ENCODE peak calls at places on chromosomes 2 and 18, in seven cellular contexts. Q is mesendoderm; V is heart right ventricle; N is CD8-positive, alpha-beta T cell; S is HFF-Myc; A is heart left ventricle; T is AG10803. L is an unnamed sample.

GRCh38 chr2:137947714-137948336 is 16.4 kb upstream of the HNMT start:
- DNase-seq in Q (peak; percentile 74), S (no peak), T (peak; percentile 76), N (no peak), V (peak; percentile 69), A (peak; percentile 70), L (no peak)

GRCh38 chr18:61502472-61502871 is 169.2 kb downstream of the CDH20 start:
- DNase-seq in V (peak; percentile 44), S (peak; percentile 35), N (no peak), Q (peak; percentile 63), T (peak; percentile 63), A (no peak), L (no peak)

GRCh38 chr2:219485201-219485580 is 13.5 kb upstream of the GMPPA start:
- DNase-seq in Q (no peak), A (no peak), V (no peak), N (no peak), T (no peak), S (no peak), L (no peak)

GRCh38 chr2:129004485-129004884 is 685.8 kb upstream of the HS6ST1 start:
- DNase-seq in V (no peak), Q (no peak), N (no peak), S (no peak), A (no peak), T (no peak), L (no peak)

GRCh38 chr2:72572501-72572900 is 253.3 kb downstream of the EXOC6B start:
- DNase-seq in V (no peak), Q (peak; percentile 93), A (no peak), T (peak; percentile 75), S (no peak), N (no peak), L (no peak)

GRCh38 chr2:240467659-240468299 is 32.3 kb downstream of the GPC1 start:
- DNase-seq in T (no peak), S (no peak), Q (no peak), V (no peak), N (no peak), A (peak; percentile 22), L (no peak)

GRCh38 chr2:240522406-240522805 is 35.4 kb downstream of the ANKMY1 start:
- DNase-seq in T (no peak), A (no peak), Q (no peak), N (no peak), V (no peak), S (no peak), L (no peak)

GRCh38 chr2:241796610-241797138 is 12.3 kb upstream of the NEU4 start:
- DNase-seq in N (no peak), T (no peak), A (peak; percentile 16), S (no peak), V (no peak), Q (no peak), L (peak; percentile 17)

GRCh38 chr2:25341031-25341727 is 546 bp downstream of the DNMT3A start:
- DNase-seq in V (no peak), A (no peak), Q (no peak), N (no peak), T (no peak), S (no peak), L (no peak)

GRCh38 chr18:49650426-49650891 is 88.6 kb downstream of the LIPG start:
- DNase-seq in T (no peak), S (no peak), Q (no peak), V (no peak), N (no peak), A (no peak), L (no peak)

GRCh38 chr2:224260605-224261004 is 141.3 kb downstream of the FAM124B start:
- DNase-seq in N (no peak), V (no peak), S (no peak), A (no peak), Q (no peak), T (peak; percentile 58), L (no peak)
- H3K4me3 ChIP-seq in N (no peak overlapping the region), V (no peak overlapping the region), S (no peak overlapping the region), A (no peak overlapping the region), Q (no peak overlapping the region), T (no peak overlapping the region), L (no peak overlapping the region)

DNA sequence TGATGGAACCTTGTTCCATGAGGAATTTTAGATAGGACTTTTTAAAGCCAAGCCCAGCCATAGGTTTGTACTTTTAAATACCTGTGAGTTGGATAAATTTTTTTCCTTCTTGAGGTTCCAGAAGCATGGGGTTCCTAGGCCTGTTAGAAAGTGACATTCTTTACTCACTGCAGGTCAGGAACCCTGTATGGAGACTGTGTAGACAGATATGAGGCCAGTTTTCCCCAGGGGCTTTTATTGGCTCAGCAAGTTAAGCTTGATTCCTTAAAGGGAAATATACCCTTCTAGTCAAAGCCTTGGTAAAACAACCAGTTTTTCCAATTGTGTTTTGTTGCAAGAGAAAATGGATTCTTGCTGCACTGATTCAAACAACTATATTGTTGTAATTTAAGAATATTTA is 38.4 kb upstream of the GMCL1 start:
- DNase-seq in T (peak; percentile 37), N (no peak), Q (no peak), A (no peak), S (no peak), V (peak; percentile 66), L (no peak)
- H3K4me3 ChIP-seq in T (no peak overlapping the region), N (no peak overlapping the region), Q (no peak overlapping the region), A (no peak overlapping the region), S (no peak overlapping the region), V (no peak overlapping the region), L (no peak overlapping the region)

GRCh38 chr2:239266779-239267410 is 133.9 kb downstream of the HDAC4 start:
- DNase-seq in A (peak; percentile 38), T (no peak), V (no peak), Q (no peak), N (no peak), S (no peak), L (no peak)
- H3K4me3 ChIP-seq in A (no peak overlapping the region), T (no peak overlapping the region), V (peak overlapping the region; percentile 9), Q (no peak overlapping the region), N (peak overlapping the region; percentile 62), S (no peak overlapping the region), L (no peak overlapping the region)

GRCh38 chr2:98027535-98027934 is 31.8 kb upstream of the TMEM131 start:
- DNase-seq in T (no peak), Q (no peak), A (no peak), V (no peak), N (no peak), S (no peak), L (no peak)
- H3K4me3 ChIP-seq in T (no peak overlapping the region), Q (no peak overlapping the region), A (no peak overlapping the region), V (no peak overlapping the region), N (no peak overlapping the region), S (no peak overlapping the region), L (no peak overlapping the region)

DNA sequence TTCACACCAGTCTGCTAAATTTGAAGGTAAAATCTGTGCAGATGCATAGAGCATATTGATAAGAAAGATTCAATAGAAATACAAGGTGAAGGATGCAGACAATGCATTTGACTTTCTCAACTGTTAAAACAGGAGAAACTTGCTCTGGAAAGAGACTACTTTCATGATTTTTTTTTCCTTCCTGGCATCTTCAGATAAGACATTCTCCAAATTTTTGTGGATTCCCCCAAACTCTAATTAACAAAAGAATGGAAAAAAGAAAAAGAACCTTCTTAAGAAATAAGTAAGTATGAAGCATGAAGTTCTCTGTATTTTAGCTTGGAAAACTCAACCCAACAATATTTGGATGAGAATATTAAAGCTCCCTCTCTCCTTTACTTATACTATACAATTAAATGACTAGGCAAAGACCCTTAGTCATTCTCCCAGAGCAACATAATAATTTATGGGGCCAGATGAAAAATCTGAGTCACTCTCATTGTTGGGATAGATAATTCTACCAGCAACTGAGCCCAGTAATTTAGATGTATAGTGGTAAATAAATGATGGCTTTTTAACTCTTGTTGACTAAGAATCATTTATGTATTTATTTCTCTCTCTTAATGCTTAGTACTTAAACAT is 298.7 kb upstream of the COL3A1 start:
- DNase-seq in Q (peak; percentile 50), A (no peak), N (no peak), T (peak; percentile 46), V (no peak), S (no peak), L (no peak)
- H3K4me3 ChIP-seq in Q (no peak overlapping the region), A (no peak overlapping the region), N (no peak overlapping the region), T (no peak overlapping the region), V (no peak overlapping the region), S (no peak overlapping the region), L (no peak overlapping the region)

L was measured in upper lobe of left lung.